ENCODE peak calls at places on chromosomes 7 and 10, in four cellular contexts. I, X, O and Q are unnamed samples. For H3K27me3, the result is how much of the 10 kb centered on the place peaks cover.

GRCh38 chr7:108442039-108442568 is 14.1 kb downstream of the NRCAM start:
- DNase-seq in I (no peak), X (no peak), O (no peak), Q (no peak)

GRCh38 chr7:156038345-156038744 is 226.1 kb upstream of the SHH start:
- DNase-seq in I (no peak), X (no peak), O (no peak), Q (no peak)

GRCh38 chr7:23462846-23463245 is 7.4 kb downstream of the IGF2BP3 start:
- DNase-seq in I (peak), X (no peak), O (no peak), Q (no peak)

GRCh38 chr7:33579117-33579516 is 326.2 kb upstream of the BMPER start:
- DNase-seq in I (no peak), X (no peak), O (no peak), Q (no peak)

GRCh38 chr10:72355214-72355555 is 466 bp upstream of the DNAJB12 start:
- DNase-seq in I (no peak), X (no peak), O (no peak), Q (no peak)

GRCh38 chr7:69067397-69067796 is 530.9 kb upstream of the AUTS2 start:
- DNase-seq in I (peak), X (peak), O (no peak), Q (no peak)

GRCh38 chr7:117873056-117873932 is at the start of gene CTTNBP2:
- DNase-seq in I (peak), X (peak), O (no peak), Q (no peak)

GRCh38 chr7:127905491-127906330 is 125.5 kb downstream of the LRRC4 start:
- DNase-seq in I (no peak), X (no peak), O (no peak), Q (no peak)

GRCh38 chr7:54995631-54996340 is 23.0 kb upstream of the EGFR start:
- DNase-seq in I (no peak), X (no peak), O (peak), Q (no peak)

GRCh38 chr7:2805213-2806003 is 38.7 kb downstream of the GNA12 start:
- DNase-seq in I (no peak), X (no peak), O (no peak), Q (no peak)

GRCh38 chr10:100148353-100149211 is 37.2 kb downstream of the ERLIN1 start:
- DNase-seq in I (no peak), X (no peak), O (no peak), Q (no peak)

GRCh38 chr7:73308074-73308664 is 457 bp downstream of the NSUN5 start:
- DNase-seq in I (no peak), X (peak), O (no peak), Q (no peak)

GRCh38 chr7:157224627-157225026 is 85.9 kb downstream of the UBE3C start:
- DNase-seq in I (no peak), X (no peak), O (no peak), Q (no peak)

GRCh38 chr7:16851829-16852228 is 30.0 kb downstream of the AGR3 start:
- DNase-seq in I (no peak), X (no peak), O (no peak), Q (no peak)

GRCh38 chr7:34320926-34321609 is 336.9 kb upstream of the NPSR1 start:
- DNase-seq in I (peak), X (peak), O (peak), Q (peak)

DNA sequence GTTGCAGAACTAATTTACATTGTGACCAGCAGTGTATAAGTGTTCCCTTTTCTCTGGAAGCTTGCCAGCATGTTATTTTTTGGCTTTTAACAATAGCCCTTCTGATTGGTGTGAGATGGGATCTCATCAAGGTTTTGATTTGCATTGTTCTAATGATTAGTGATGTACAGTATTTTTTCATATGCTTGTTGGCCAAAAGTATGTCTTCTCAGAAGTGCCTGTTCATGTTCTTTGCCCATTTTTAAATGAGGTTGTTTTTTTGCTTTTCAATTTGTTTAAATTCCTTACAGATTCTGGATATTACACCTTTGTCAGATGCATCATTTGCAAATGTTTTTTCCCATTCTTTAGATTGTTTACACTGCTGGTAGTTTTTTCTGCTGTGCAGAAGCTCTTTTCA is 627.0 kb upstream of the CNTNAP2 start:
- DNase-seq in I (no peak), X (no peak), O (no peak), Q (no peak)
- H3K27me3 ChIP-seq in I (under half), X (under half), O (under half), Q (under half)

DNA sequence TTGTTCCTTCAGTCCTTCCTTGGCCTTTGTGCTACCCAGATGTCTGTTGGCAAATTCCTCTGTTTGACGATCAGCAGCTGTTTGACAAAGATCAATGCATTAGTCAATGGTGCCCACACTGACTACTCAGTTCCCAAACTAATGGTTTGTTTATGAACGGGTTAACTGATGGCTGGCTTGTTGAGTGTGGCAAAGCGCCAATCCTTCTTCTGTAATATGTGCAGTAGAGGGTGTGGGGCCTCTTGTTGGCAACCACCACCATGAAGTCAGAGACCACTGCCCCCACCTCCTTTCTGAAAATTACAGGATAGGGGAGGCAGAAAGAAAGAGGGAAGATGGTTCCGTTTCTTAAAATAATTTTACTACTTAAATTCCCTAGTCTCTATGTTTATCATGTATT is 2.6 kb upstream of the PLCE1 start:
- DNase-seq in I (no peak), X (no peak), O (no peak), Q (no peak)
- H3K27me3 ChIP-seq in I (under half), X (half or more), O (under half), Q (under half)

GRCh38 chr10:132885451-132886210 is 56.7 kb downstream of the CFAP46 start:
- DNase-seq in I (no peak), X (peak), O (no peak), Q (no peak)
- H3K27me3 ChIP-seq in I (under half), X (under half), O (under half), Q (under half)

GRCh38 chr10:154348-154747 is 19.1 kb downstream of the ZMYND11 start:
- DNase-seq in I (no peak), X (no peak), O (no peak), Q (no peak)
- H3K27me3 ChIP-seq in I (under half), X (under half), O (under half), Q (under half)

GRCh38 chr10:69569144-69569934 is 3.9 kb downstream of the NEUROG3 start:
- DNase-seq in I (no peak), X (no peak), O (no peak), Q (no peak)
- H3K27me3 ChIP-seq in I (half or more), X (half or more), O (half or more), Q (under half)

GRCh38 chr10:30432631-30433285 is 1.2 kb upstream of the MAP3K8 start:
- DNase-seq in I (no peak), X (peak), O (no peak), Q (no peak)
- H3K27me3 ChIP-seq in I (under half), X (under half), O (under half), Q (under half)

DNA sequence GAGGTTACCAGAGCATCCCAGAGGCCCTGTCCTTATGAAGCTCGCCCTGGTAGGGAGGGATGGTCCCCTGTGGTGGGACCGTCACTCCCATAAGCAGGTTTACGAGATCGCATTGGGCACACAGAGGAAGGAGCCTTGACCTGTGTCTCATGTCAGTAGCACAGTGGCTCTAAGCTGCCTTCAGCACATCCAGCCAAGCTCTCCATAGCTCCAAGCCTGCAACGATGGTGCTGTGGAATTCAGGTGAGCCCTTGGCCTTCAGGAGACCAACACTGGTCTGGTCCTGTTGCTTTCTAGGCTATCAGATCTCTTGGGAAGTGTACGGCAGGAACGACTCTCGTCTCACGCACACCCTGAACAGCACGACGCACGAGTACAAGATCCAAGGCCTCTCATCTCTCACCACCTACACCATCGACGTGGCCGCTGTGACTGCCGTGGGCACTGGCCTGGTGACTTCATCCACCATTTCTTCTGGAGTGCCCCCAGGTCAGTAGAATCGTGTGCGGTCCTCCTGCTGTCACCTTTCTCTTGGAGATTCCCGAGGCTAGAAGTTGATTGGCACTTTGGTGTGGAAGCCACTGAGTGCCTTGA is 605.3 kb upstream of the FOXK1 start:
- DNase-seq in I (no peak), X (no peak), O (no peak), Q (no peak)
- H3K27me3 ChIP-seq in I (under half), X (under half), O (under half), Q (under half)

GRCh38 chr7:4787947-4788626 is 12.7 kb downstream of the AP5Z1 start:
- DNase-seq in I (no peak), X (no peak), O (no peak), Q (no peak)
- H3K27me3 ChIP-seq in I (under half), X (under half), O (under half), Q (under half)